ENCODE peak calls at places on chromosomes 3 and 15, in six cellular contexts. L, M, S, B, T and Q are unnamed samples.

GRCh38 chr3:171284308-171285075 is 175.7 kb downstream of the TNIK start:
- DNase-seq in L (no peak), M (no peak), S (peak), B (no peak), T (peak), Q (no peak)

GRCh38 chr15:67967871-67968423 is 86.2 kb upstream of the PIAS1 start:
- DNase-seq in L (peak), M (no peak), S (no peak), B (peak), T (peak), Q (peak)

GRCh38 chr3:153906366-153906765 is 214.8 kb upstream of the ARHGEF26 start:
- DNase-seq in L (no peak), M (no peak), S (no peak), B (no peak), T (no peak), Q (no peak)

GRCh38 chr3:43649365-43649968 is 27.7 kb upstream of the ANO10 start:
- DNase-seq in L (no peak), M (no peak), S (no peak), B (no peak), T (no peak), Q (no peak)

GRCh38 chr3:11510001-11510760 is 133.5 kb downstream of the VGLL4 start:
- DNase-seq in L (no peak), M (no peak), S (no peak), B (peak), T (no peak), Q (no peak)

GRCh38 chr15:73069109-73069508 is 16.8 kb downstream of the NEO1 start:
- DNase-seq in L (no peak), M (no peak), S (no peak), B (no peak), T (no peak), Q (no peak)

GRCh38 chr15:48861813-48862431 is 16.0 kb upstream of the EID1 start:
- DNase-seq in L (peak), M (peak), S (peak), B (no peak), T (peak), Q (no peak)

GRCh38 chr3:170355738-170356595 is 1.5 kb upstream of the SKIL start:
- DNase-seq in L (peak), M (no peak), S (no peak), B (no peak), T (peak), Q (peak)

GRCh38 chr3:51257865-51258264 is 127.2 kb upstream of the MANF start:
- DNase-seq in L (no peak), M (no peak), S (no peak), B (no peak), T (no peak), Q (no peak)

GRCh38 chr3:16012086-16012485 is 162.4 kb upstream of the GALNT15 start:
- DNase-seq in L (no peak), M (no peak), S (peak), B (no peak), T (no peak), Q (no peak)

GRCh38 chr3:15795563-15796308 is 2.0 kb downstream of the ANKRD28 start:
- DNase-seq in L (no peak), M (peak), S (no peak), B (no peak), T (peak), Q (no peak)

GRCh38 chr3:188220988-188221818 is 67.2 kb downstream of the LPP start:
- DNase-seq in L (no peak), M (no peak), S (no peak), B (peak), T (peak), Q (no peak)

GRCh38 chr3:120642368-120642948 is 39.6 kb downstream of the HGD start:
- DNase-seq in L (no peak), M (no peak), S (no peak), B (no peak), T (peak), Q (no peak)

GRCh38 chr3:179589143-179589542 is 15.3 kb downstream of the MRPL47 start:
- DNase-seq in L (no peak), M (no peak), S (peak), B (no peak), T (no peak), Q (no peak)

GRCh38 chr3:172697558-172697957 is 13.3 kb downstream of the NCEH1 start:
- DNase-seq in L (no peak), M (no peak), S (no peak), B (no peak), T (no peak), Q (no peak)

GRCh38 chr15:23565395-23566069 is at the start of gene MKRN3:
- DNase-seq in L (peak), M (peak), S (peak), B (peak), T (peak), Q (peak)

GRCh38 chr3:136955813-136956212 is 2.0 kb upstream of the IL20RB start:
- DNase-seq in L (no peak), M (no peak), S (peak), B (no peak), T (peak), Q (no peak)

GRCh38 chr15:85551221-85551832 is 170.9 kb downstream of the AKAP13 start:
- DNase-seq in L (no peak), M (no peak), S (no peak), B (no peak), T (no peak), Q (no peak)

GRCh38 chr3:36149447-36149865 is 230.8 kb upstream of the STAC start:
- DNase-seq in L (no peak), M (no peak), S (no peak), B (no peak), T (no peak), Q (no peak)

GRCh38 chr3:42683875-42684593 is 1.3 kb upstream of the KLHL40 start:
- DNase-seq in L (peak), M (no peak), S (peak), B (peak), T (peak), Q (peak)